ENCODE peak calls at places on chromosomes 16 and 17, in ten cellular contexts. One of them, this sample, is unnamed.

GRCh38 chr17:80119839-80120238 is 18.5 kb downstream of the GAA start:
- DNase-seq in GM23338: no peak
- DNase-seq in amniotic stem cell: no peak
- DNase-seq in mucosa of gallbladder: no peak
- DNase-seq in left ventricle myocardium inferior: no peak
- DNase-seq in CD4-positive, alpha-beta T cell: no peak
- DNase-seq in stimulated activated CD4-positive, alpha-beta T cell treated with anti-CD3 and anti-CD28 coated beads, Interleukin-1b, Interleukin-23, amount 100 ng/mL, for 24 hours: no peak
- DNase-seq in HCT116: no peak
- DNase-seq in ascending aorta: no peak
- DNase-seq in GM23248: no peak
- DNase-seq in this sample: no peak

GRCh38 chr17:77464988-77465357 is 324.2 kb downstream of the SEC14L1 start:
- DNase-seq in GM23338: no peak
- DNase-seq in amniotic stem cell: no peak
- DNase-seq in mucosa of gallbladder: no peak
- DNase-seq in left ventricle myocardium inferior: no peak
- DNase-seq in CD4-positive, alpha-beta T cell: no peak
- DNase-seq in stimulated activated CD4-positive, alpha-beta T cell treated with anti-CD3 and anti-CD28 coated beads, Interleukin-1b, Interleukin-23, amount 100 ng/mL, for 24 hours: no peak
- DNase-seq in HCT116: no peak
- DNase-seq in ascending aorta: no peak
- DNase-seq in GM23248: no peak
- DNase-seq in this sample: no peak

GRCh38 chr17:65742433-65743312 is 181.2 kb upstream of the AXIN2 start:
- DNase-seq in GM23338: peak; percentile 24
- DNase-seq in amniotic stem cell: peak; percentile 75
- DNase-seq in mucosa of gallbladder: no peak
- DNase-seq in left ventricle myocardium inferior: no peak
- DNase-seq in CD4-positive, alpha-beta T cell: no peak
- DNase-seq in stimulated activated CD4-positive, alpha-beta T cell treated with anti-CD3 and anti-CD28 coated beads, Interleukin-1b, Interleukin-23, amount 100 ng/mL, for 24 hours: no peak
- DNase-seq in HCT116: peak; percentile 70
- DNase-seq in ascending aorta: no peak
- DNase-seq in GM23248: peak; percentile 94
- DNase-seq in this sample: no peak

GRCh38 chr17:48542956-48543853 is 1.7 kb downstream of the HOXB2 start:
- DNase-seq in GM23338: peak; percentile 72
- DNase-seq in amniotic stem cell: no peak
- DNase-seq in mucosa of gallbladder: no peak
- DNase-seq in left ventricle myocardium inferior: peak; percentile 47
- DNase-seq in CD4-positive, alpha-beta T cell: peak; percentile 50
- DNase-seq in stimulated activated CD4-positive, alpha-beta T cell treated with anti-CD3 and anti-CD28 coated beads, Interleukin-1b, Interleukin-23, amount 100 ng/mL, for 24 hours: peak; percentile 26
- DNase-seq in HCT116: no peak
- DNase-seq in ascending aorta: no peak
- DNase-seq in GM23248: peak; percentile 75
- DNase-seq in this sample: peak; percentile 50

GRCh38 chr17:82751171-82751570 is 694 bp upstream of the TBCD start:
- DNase-seq in GM23338: peak; percentile 69
- DNase-seq in amniotic stem cell: no peak
- DNase-seq in mucosa of gallbladder: no peak
- DNase-seq in left ventricle myocardium inferior: peak; percentile 39
- DNase-seq in CD4-positive, alpha-beta T cell: no peak
- DNase-seq in stimulated activated CD4-positive, alpha-beta T cell treated with anti-CD3 and anti-CD28 coated beads, Interleukin-1b, Interleukin-23, amount 100 ng/mL, for 24 hours: no peak
- DNase-seq in HCT116: no peak
- DNase-seq in ascending aorta: no peak
- DNase-seq in GM23248: no peak
- DNase-seq in this sample: no peak

GRCh38 chr17:58109197-58109596 is 26.0 kb downstream of the DYNLL2 start:
- DNase-seq in GM23338: no peak
- DNase-seq in amniotic stem cell: no peak
- DNase-seq in mucosa of gallbladder: no peak
- DNase-seq in left ventricle myocardium inferior: no peak
- DNase-seq in CD4-positive, alpha-beta T cell: no peak
- DNase-seq in stimulated activated CD4-positive, alpha-beta T cell treated with anti-CD3 and anti-CD28 coated beads, Interleukin-1b, Interleukin-23, amount 100 ng/mL, for 24 hours: no peak
- DNase-seq in HCT116: no peak
- DNase-seq in ascending aorta: no peak
- DNase-seq in GM23248: no peak
- DNase-seq in this sample: no peak

GRCh38 chr17:49469831-49470568 is 25.1 kb upstream of the NGFR start:
- DNase-seq in GM23338: peak; percentile 88
- DNase-seq in amniotic stem cell: no peak
- DNase-seq in mucosa of gallbladder: no peak
- DNase-seq in left ventricle myocardium inferior: peak; percentile 24
- DNase-seq in CD4-positive, alpha-beta T cell: no peak
- DNase-seq in stimulated activated CD4-positive, alpha-beta T cell treated with anti-CD3 and anti-CD28 coated beads, Interleukin-1b, Interleukin-23, amount 100 ng/mL, for 24 hours: no peak
- DNase-seq in HCT116: no peak
- DNase-seq in ascending aorta: no peak
- DNase-seq in GM23248: peak; percentile 44
- DNase-seq in this sample: no peak

GRCh38 chr16:4053663-4054479 is 62.4 kb downstream of the ADCY9 start:
- DNase-seq in GM23338: no peak
- DNase-seq in amniotic stem cell: peak; percentile 72
- DNase-seq in mucosa of gallbladder: peak; percentile 73
- DNase-seq in left ventricle myocardium inferior: peak; percentile 71
- DNase-seq in CD4-positive, alpha-beta T cell: no peak
- DNase-seq in stimulated activated CD4-positive, alpha-beta T cell treated with anti-CD3 and anti-CD28 coated beads, Interleukin-1b, Interleukin-23, amount 100 ng/mL, for 24 hours: no peak
- DNase-seq in HCT116: peak; percentile 12
- DNase-seq in ascending aorta: peak; percentile 91
- DNase-seq in GM23248: peak; percentile 93
- DNase-seq in this sample: no peak

GRCh38 chr16:66270333-66270927 is 96.1 kb upstream of the CDH5 start:
- DNase-seq in GM23338: peak; percentile 87
- DNase-seq in amniotic stem cell: no peak
- DNase-seq in mucosa of gallbladder: peak; percentile 58
- DNase-seq in left ventricle myocardium inferior: peak; percentile 71
- DNase-seq in CD4-positive, alpha-beta T cell: peak; percentile 42
- DNase-seq in stimulated activated CD4-positive, alpha-beta T cell treated with anti-CD3 and anti-CD28 coated beads, Interleukin-1b, Interleukin-23, amount 100 ng/mL, for 24 hours: peak; percentile 51
- DNase-seq in HCT116: peak; percentile 58
- DNase-seq in ascending aorta: peak; percentile 74
- DNase-seq in GM23248: peak; percentile 77
- DNase-seq in this sample: peak; percentile 35

GRCh38 chr17:78923660-78924453 is 1.3 kb downstream of the TIMP2 start:
- DNase-seq in GM23338: peak; percentile 76
- DNase-seq in amniotic stem cell: no peak
- DNase-seq in mucosa of gallbladder: peak; percentile 80
- DNase-seq in left ventricle myocardium inferior: peak; percentile 61
- DNase-seq in CD4-positive, alpha-beta T cell: peak; percentile 61
- DNase-seq in stimulated activated CD4-positive, alpha-beta T cell treated with anti-CD3 and anti-CD28 coated beads, Interleukin-1b, Interleukin-23, amount 100 ng/mL, for 24 hours: no peak
- DNase-seq in HCT116: peak; percentile 69
- DNase-seq in ascending aorta: no peak
- DNase-seq in GM23248: peak; percentile 68
- DNase-seq in this sample: peak; percentile 68

GRCh38 chr17:21674242-21674731 is 18.0 kb upstream of the KCNJ18 start:
- DNase-seq in GM23338: no peak
- DNase-seq in amniotic stem cell: no peak
- DNase-seq in mucosa of gallbladder: no peak
- DNase-seq in left ventricle myocardium inferior: no peak
- DNase-seq in CD4-positive, alpha-beta T cell: no peak
- DNase-seq in stimulated activated CD4-positive, alpha-beta T cell treated with anti-CD3 and anti-CD28 coated beads, Interleukin-1b, Interleukin-23, amount 100 ng/mL, for 24 hours: no peak
- DNase-seq in HCT116: no peak
- DNase-seq in ascending aorta: peak; percentile 61
- DNase-seq in GM23248: no peak
- DNase-seq in this sample: no peak

GRCh38 chr17:67015001-67015400 is 29.4 kb upstream of the CACNG1 start:
- DNase-seq in GM23338: no peak
- DNase-seq in amniotic stem cell: no peak
- DNase-seq in mucosa of gallbladder: no peak
- DNase-seq in left ventricle myocardium inferior: no peak
- DNase-seq in CD4-positive, alpha-beta T cell: no peak
- DNase-seq in stimulated activated CD4-positive, alpha-beta T cell treated with anti-CD3 and anti-CD28 coated beads, Interleukin-1b, Interleukin-23, amount 100 ng/mL, for 24 hours: no peak
- DNase-seq in HCT116: no peak
- DNase-seq in ascending aorta: no peak
- DNase-seq in GM23248: no peak
- DNase-seq in this sample: no peak

GRCh38 chr16:73735018-73735417 is 561.6 kb upstream of the PSMD7 start:
- DNase-seq in GM23338: no peak
- DNase-seq in amniotic stem cell: peak; percentile 72
- DNase-seq in mucosa of gallbladder: no peak
- DNase-seq in left ventricle myocardium inferior: no peak
- DNase-seq in CD4-positive, alpha-beta T cell: no peak
- DNase-seq in stimulated activated CD4-positive, alpha-beta T cell treated with anti-CD3 and anti-CD28 coated beads, Interleukin-1b, Interleukin-23, amount 100 ng/mL, for 24 hours: no peak
- DNase-seq in HCT116: no peak
- DNase-seq in ascending aorta: no peak
- DNase-seq in GM23248: peak; percentile 66
- DNase-seq in this sample: no peak

GRCh38 chr16:47750371-47750770 is 289.2 kb downstream of the PHKB start:
- DNase-seq in GM23338: no peak
- DNase-seq in amniotic stem cell: no peak
- DNase-seq in mucosa of gallbladder: no peak
- DNase-seq in left ventricle myocardium inferior: no peak
- DNase-seq in CD4-positive, alpha-beta T cell: no peak
- DNase-seq in stimulated activated CD4-positive, alpha-beta T cell treated with anti-CD3 and anti-CD28 coated beads, Interleukin-1b, Interleukin-23, amount 100 ng/mL, for 24 hours: no peak
- DNase-seq in HCT116: no peak
- DNase-seq in ascending aorta: no peak
- DNase-seq in GM23248: no peak
- DNase-seq in this sample: no peak

GRCh38 chr16:84281077-84281476 is 13.6 kb upstream of the WFDC1 start:
- DNase-seq in GM23338: peak; percentile 72
- DNase-seq in amniotic stem cell: no peak
- DNase-seq in mucosa of gallbladder: no peak
- DNase-seq in left ventricle myocardium inferior: no peak
- DNase-seq in CD4-positive, alpha-beta T cell: no peak
- DNase-seq in stimulated activated CD4-positive, alpha-beta T cell treated with anti-CD3 and anti-CD28 coated beads, Interleukin-1b, Interleukin-23, amount 100 ng/mL, for 24 hours: no peak
- DNase-seq in HCT116: peak; percentile 78
- DNase-seq in ascending aorta: no peak
- DNase-seq in GM23248: no peak
- DNase-seq in this sample: no peak